ENCODE peak calls at places on chromosomes 6 and 20, in four cellular contexts. B, H, C and S are unnamed samples.
A peak's percentile ranks its signal among the peaks of the same experiment; 100 is the strongest.

GRCh38 chr6:131966443-131966842 is 15.3 kb upstream of the CCN2 start:
- DNase-seq in H (no peak), B (no peak), C (no peak), S (no peak)

GRCh38 chr6:117448011-117448410 is 22.3 kb upstream of the ROS1 start:
- DNase-seq in C (no peak), B (no peak), H (no peak), S (no peak)

GRCh38 chr6:149964243-149965190 is 774 bp downstream of the ULBP1 start:
- DNase-seq in H (no peak), C (no peak), B (no peak), S (no peak)

GRCh38 chr6:121222656-121223055 is 111.6 kb downstream of the TBC1D32 start:
- DNase-seq in C (no peak), B (peak; percentile 7), H (no peak), S (no peak)

GRCh38 chr6:11370191-11371018 is 137.9 kb upstream of the NEDD9 start:
- DNase-seq in C (no peak), B (no peak), H (no peak), S (no peak)

GRCh38 chr6:137452331-137452894 is 41.8 kb downstream of the OLIG3 start:
- DNase-seq in H (no peak), B (no peak), C (no peak), S (no peak)

GRCh38 chr6:35804996-35805736 is at the start of gene LHFPL5:
- DNase-seq in C (no peak), H (peak; percentile 32), B (no peak), S (peak; percentile 95)

GRCh38 chr20:60700728-60701127 is 551.3 kb upstream of the CDH4 start:
- DNase-seq in H (no peak), B (no peak), C (no peak), S (no peak)

GRCh38 chr20:49367113-49367512 is 89.3 kb upstream of the ZNFX1 start:
- DNase-seq in C (no peak), H (no peak), B (no peak), S (no peak)

GRCh38 chr6:111871725-111872520 is 1.3 kb downstream of the FYN start:
- DNase-seq in H (peak; percentile 41), B (no peak), C (no peak), S (peak; percentile 81)

GRCh38 chr20:24820345-24820744 is 128.7 kb upstream of the CST7 start:
- DNase-seq in C (no peak), B (no peak), H (no peak), S (no peak)

GRCh38 chr6:119347466-119348307 is 1.9 kb downstream of the MAN1A1 start:
- DNase-seq in B (no peak), H (peak; percentile 96), C (no peak), S (peak; percentile 57)

GRCh38 chr20:58213112-58213511 is 15.3 kb downstream of the ANKRD60 start:
- DNase-seq in C (no peak), H (no peak), B (peak; percentile 29), S (no peak)

GRCh38 chr20:31712564-31713311 is 9.9 kb downstream of the BCL2L1 start:
- DNase-seq in C (no peak), H (peak; percentile 95), B (peak; percentile 95), S (peak; percentile 43)

GRCh38 chr6:338815-339262 is 46.6 kb downstream of the DUSP22 start:
- DNase-seq in C (no peak), B (no peak), H (no peak), S (no peak)

GRCh38 chr6:132147530-132148011 is 196.4 kb upstream of the CCN2 start:
- DNase-seq in H (no peak), C (no peak), B (no peak), S (no peak)

GRCh38 chr6:154156135-154156948 is 117.3 kb downstream of the OPRM1 start:
- DNase-seq in H (peak; percentile 30), C (no peak), B (peak; percentile 37), S (no peak)

GRCh38 chr6:137271245-137272183 is 52.3 kb upstream of the IFNGR1 start:
- DNase-seq in C (no peak), B (peak; percentile 60), H (peak; percentile 75), S (peak; percentile 61)

GRCh38 chr6:42520786-42521607 is 42.8 kb upstream of the UBR2 start:
- DNase-seq in B (peak; percentile 21), C (peak; percentile 74), H (no peak), S (no peak)

GRCh38 chr6:3351105-3351676 is 92.4 kb downstream of the PSMG4 start:
- DNase-seq in H (no peak), C (no peak), B (no peak), S (peak; percentile 46)

GRCh38 chr20:57342829-57343228 is 8.2 kb upstream of the RAE1 start:
- DNase-seq in B (no peak), C (no peak), H (no peak), S (no peak)

GRCh38 chr6:160798625-160799024 is 96.6 kb downstream of the PLG start:
- DNase-seq in C (no peak), B (no peak), H (no peak), S (no peak)

GRCh38 chr6:113630738-113631535 is 226.2 kb upstream of the MARCKS start:
- DNase-seq in C (peak; percentile 97), B (no peak), H (no peak), S (no peak)

GRCh38 chr6:170117111-170117972 is 173.5 kb downstream of the DLL1 start:
- DNase-seq in B (no peak), C (no peak), H (no peak), S (no peak)

GRCh38 chr6:7042654-7043545 is 64.9 kb upstream of the RREB1 start:
- DNase-seq in C (no peak), H (peak; percentile 81), B (no peak), S (no peak)

GRCh38 chr6:158655569-158656450 is 6.0 kb downstream of the SYTL3 start:
- DNase-seq in C (no peak), H (no peak), B (no peak), S (no peak)

GRCh38 chr6:104789770-104790190 is 69.9 kb downstream of the HACE1 start:
- DNase-seq in C (no peak), B (peak; percentile 56), H (peak; percentile 18), S (peak; percentile 17)

GRCh38 chr6:27139753-27140522 is 107.6 kb upstream of the PRSS16 start:
- DNase-seq in H (no peak), C (no peak), B (peak; percentile 48), S (peak; percentile 76)

GRCh38 chr6:164283574-164283973 is 869.1 kb downstream of the QKI start:
- DNase-seq in C (no peak), B (no peak), H (no peak), S (no peak)

GRCh38 chr6:150567823-150568383 is 31.8 kb upstream of the PLEKHG1 start:
- DNase-seq in H (no peak), C (no peak), B (no peak), S (no peak)

GRCh38 chr6:151440930-151441329 is 11.0 kb downstream of the RMND1 start:
- DNase-seq in B (no peak), H (no peak), C (no peak), S (no peak)

GRCh38 chr6:139800837-139801236 is 426.4 kb upstream of the CITED2 start:
- DNase-seq in C (peak; percentile 9), H (no peak), B (no peak), S (no peak)

GRCh38 chr6:150088481-150089154 is 19.7 kb upstream of the ULBP3 start:
- DNase-seq in B (no peak), H (no peak), C (no peak), S (no peak)

GRCh38 chr6:131575834-131576478 is 2.9 kb downstream of the ARG1 start:
- DNase-seq in C (no peak), B (no peak), H (peak; percentile 86), S (no peak)

GRCh38 chr6:49634080-49634810 is 2.4 kb downstream of the RHAG start:
- DNase-seq in C (no peak), H (no peak), B (no peak), S (no peak)

GRCh38 chr20:34709836-34710567 is 5.9 kb downstream of the TP53INP2 start:
- DNase-seq in B (no peak), H (no peak), C (no peak), S (no peak)
- TF ChIP-seq CHD4 in B (no peak), H (no peak), C (no peak), S (no peak)

GRCh38 chr20:33647603-33648395 is 14.3 kb upstream of the C20orf144 start:
- DNase-seq in H (no peak), C (peak; percentile 34), B (no peak), S (no peak)
- TF ChIP-seq CHD4 in H (no peak), C (no peak), B (no peak), S (no peak)

GRCh38 chr20:40938020-40938419 is 90.6 kb upstream of the TOP1 start:
- DNase-seq in H (no peak), B (peak; percentile 12), C (no peak), S (peak; percentile 29)
- TF ChIP-seq CHD4 in H (no peak), B (no peak), C (no peak), S (no peak)

GRCh38 chr20:17471606-17472187 is 59.5 kb downstream of the BFSP1 start:
- DNase-seq in B (no peak), C (no peak), H (no peak), S (no peak)
- TF ChIP-seq CHD4 in B (no peak), C (no peak), H (no peak), S (no peak)

GRCh38 chr6:167244064-167244949 is 46.8 kb upstream of the UNC93A start:
- DNase-seq in B (no peak), C (no peak), H (no peak), S (no peak)
- TF ChIP-seq CHD4 in B (no peak), C (no peak), H (no peak), S (no peak)

GRCh38 chr6:53139841-53140413 is 8.7 kb downstream of the GCM1 start:
- DNase-seq in H (peak; percentile 63), B (no peak), C (no peak), S (no peak)
- TF ChIP-seq CHD4 in H (no peak), B (no peak), C (no peak), S (no peak)

GRCh38 chr6:25972128-25972527 is 9.5 kb downstream of the TRIM38 start:
- DNase-seq in B (no peak), C (no peak), H (no peak), S (no peak)
- TF ChIP-seq CHD4 in B (no peak), C (no peak), H (no peak), S (no peak)